ENCODE peak calls at places on chromosomes 12 and 14, in ten cellular contexts. A, V, R, S, Z, D, N, Q, K and U are unnamed samples.

GRCh38 chr14:66662374-66662773 is 154.4 kb downstream of the GPHN start:
- DNase-seq in A (peak; percentile 30), V (no peak), R (no peak), S (no peak), Z (no peak), D (peak; percentile 5), N (peak; percentile 20), Q (no peak), K (no peak), U (no peak)

GRCh38 chr14:68088463-68088862 is 268.9 kb downstream of the RAD51B start:
- DNase-seq in A (peak; percentile 66), V (no peak), R (no peak), S (no peak), Z (no peak), D (no peak), N (no peak), Q (no peak), K (no peak), U (no peak)

GRCh38 chr12:32155911-32156585 is 49.4 kb downstream of the BICD1 start:
- DNase-seq in A (no peak), V (no peak), R (no peak), S (no peak), Z (no peak), D (no peak), N (no peak), Q (no peak), K (no peak), U (no peak)

GRCh38 chr14:90596733-90597132 is 199.9 kb downstream of the CALM1 start:
- DNase-seq in A (no peak), V (no peak), R (no peak), S (no peak), Z (no peak), D (no peak), N (no peak), Q (no peak), K (no peak), U (no peak)

GRCh38 chr12:10614056-10614370 is 604 bp upstream of the MAGOHB start:
- DNase-seq in A (no peak), V (no peak), R (no peak), S (no peak), Z (no peak), D (no peak), N (no peak), Q (no peak), K (peak; percentile 53), U (no peak)

GRCh38 chr12:46260913-46261476 is 7.8 kb downstream of the SLC38A1 start:
- DNase-seq in A (peak; percentile 41), V (no peak), R (no peak), S (no peak), Z (no peak), D (no peak), N (no peak), Q (no peak), K (no peak), U (no peak)

GRCh38 chr12:54132979-54133378 is 55.8 kb downstream of the SMUG1 start:
- DNase-seq in A (no peak), V (no peak), R (no peak), S (no peak), Z (no peak), D (no peak), N (no peak), Q (no peak), K (no peak), U (no peak)

GRCh38 chr12:89525002-89525823 is 617 bp upstream of the GALNT4 start:
- DNase-seq in A (peak; percentile 47), V (no peak), R (peak; percentile 62), S (peak; percentile 46), Z (peak; percentile 72), D (peak; percentile 15), N (peak; percentile 43), Q (peak; percentile 43), K (peak; percentile 64), U (peak; percentile 52)

GRCh38 chr12:76863005-76863670 is 15.7 kb downstream of the CSRP2 start:
- DNase-seq in A (peak; percentile 61), V (peak; percentile 83), R (no peak), S (no peak), Z (no peak), D (peak; percentile 89), N (no peak), Q (no peak), K (no peak), U (no peak)

GRCh38 chr12:52584156-52584682 is 10.6 kb upstream of the KRT74 start:
- DNase-seq in A (no peak), V (no peak), R (no peak), S (no peak), Z (no peak), D (no peak), N (no peak), Q (no peak), K (no peak), U (no peak)

GRCh38 chr14:77260199-77260598 is 10.8 kb downstream of the NGB start:
- DNase-seq in A (no peak), V (no peak), R (no peak), S (no peak), Z (no peak), D (no peak), N (no peak), Q (no peak), K (no peak), U (no peak)

GRCh38 chr12:131854861-131855476 is 26.8 kb downstream of the MMP17 start:
- DNase-seq in A (no peak), V (no peak), R (no peak), S (no peak), Z (no peak), D (no peak), N (no peak), Q (no peak), K (no peak), U (no peak)

GRCh38 chr12:24754690-24755638 is 193.9 kb downstream of the BCAT1 start:
- DNase-seq in A (peak; percentile 93), V (peak; percentile 27), R (no peak), S (no peak), Z (no peak), D (peak; percentile 94), N (no peak), Q (no peak), K (no peak), U (no peak)

GRCh38 chr12:66154776-66155175 is 15.0 kb downstream of the TMBIM4 start:
- DNase-seq in A (peak; percentile 4), V (no peak), R (no peak), S (no peak), Z (no peak), D (peak; percentile 41), N (no peak), Q (no peak), K (no peak), U (no peak)

GRCh38 chr14:64059454-64060198 is 206.8 kb downstream of the SYNE2 start:
- DNase-seq in A (no peak), V (no peak), R (no peak), S (no peak), Z (no peak), D (no peak), N (no peak), Q (no peak), K (no peak), U (no peak)